ENCODE peak calls at places on chromosomes 2 and 18, in ten cellular contexts. H, L, X, Q, F, Y, P, K, S and J are unnamed samples.

GRCh38 chr2:168256448-168256847 is 9.1 kb upstream of the STK39 start:
- ATAC-seq in H (no peak), L (peak; percentile 100), X (peak; percentile 91), Q (no peak), F (peak; percentile 100), Y (no peak), P (no peak), K (no peak), S (peak; percentile 78), J (no peak)

GRCh38 chr18:6113650-6114049 is 218.3 kb upstream of the TMEM200C start:
- ATAC-seq in H (no peak), L (peak; percentile 7), X (no peak), Q (no peak), F (no peak), Y (no peak), P (no peak), K (no peak), S (no peak), J (no peak)

GRCh38 chr2:98504386-98505109 is 59.9 kb downstream of the INPP4A start:
- ATAC-seq in H (no peak), L (peak; percentile 42), X (no peak), Q (no peak), F (no peak), Y (no peak), P (peak; percentile 16), K (no peak), S (no peak), J (no peak)

GRCh38 chr2:7899923-7900322 is 781.9 kb upstream of the ID2 start:
- ATAC-seq in H (no peak), L (no peak), X (no peak), Q (no peak), F (peak; percentile 35), Y (no peak), P (no peak), K (no peak), S (no peak), J (no peak)

GRCh38 chr18:48828713-48829442 is 121.9 kb downstream of the SMAD7 start:
- ATAC-seq in H (no peak), L (peak; percentile 7), X (no peak), Q (no peak), F (no peak), Y (no peak), P (no peak), K (peak; percentile 95), S (no peak), J (no peak)

GRCh38 chr2:45860136-45861106 is 208.9 kb downstream of the PRKCE start:
- ATAC-seq in H (no peak), L (peak; percentile 74), X (peak; percentile 72), Q (peak; percentile 79), F (no peak), Y (peak; percentile 48), P (peak; percentile 79), K (no peak), S (peak; percentile 59), J (peak; percentile 73)

GRCh38 chr2:206154197-206154596 is 5.0 kb downstream of the NDUFS1 start:
- ATAC-seq in H (no peak), L (peak; percentile 68), X (peak; percentile 83), Q (no peak), F (no peak), Y (peak; percentile 45), P (peak; percentile 48), K (peak; percentile 69), S (no peak), J (no peak)

GRCh38 chr2:48364100-48364499 is 165.9 kb upstream of the STON1 start:
- ATAC-seq in H (no peak), L (peak; percentile 98), X (no peak), Q (no peak), F (no peak), Y (no peak), P (no peak), K (no peak), S (no peak), J (no peak)

GRCh38 chr2:27050996-27051901 is at the start of gene AGBL5:
- ATAC-seq in H (peak; percentile 74), L (peak; percentile 75), X (peak; percentile 72), Q (peak; percentile 68), F (peak; percentile 78), Y (peak; percentile 79), P (peak; percentile 88), K (peak; percentile 91), S (peak; percentile 92), J (peak; percentile 91)
- TF ChIP-seq POLR2A in H (peak; percentile 47), L (peak; percentile 52), X (peak; percentile 71), Q (peak; percentile 10), F (peak; percentile 53), Y (peak; percentile 69), P (peak; percentile 63), K (peak; percentile 80), S (peak; percentile 71), J (peak; percentile 58)

DNA sequence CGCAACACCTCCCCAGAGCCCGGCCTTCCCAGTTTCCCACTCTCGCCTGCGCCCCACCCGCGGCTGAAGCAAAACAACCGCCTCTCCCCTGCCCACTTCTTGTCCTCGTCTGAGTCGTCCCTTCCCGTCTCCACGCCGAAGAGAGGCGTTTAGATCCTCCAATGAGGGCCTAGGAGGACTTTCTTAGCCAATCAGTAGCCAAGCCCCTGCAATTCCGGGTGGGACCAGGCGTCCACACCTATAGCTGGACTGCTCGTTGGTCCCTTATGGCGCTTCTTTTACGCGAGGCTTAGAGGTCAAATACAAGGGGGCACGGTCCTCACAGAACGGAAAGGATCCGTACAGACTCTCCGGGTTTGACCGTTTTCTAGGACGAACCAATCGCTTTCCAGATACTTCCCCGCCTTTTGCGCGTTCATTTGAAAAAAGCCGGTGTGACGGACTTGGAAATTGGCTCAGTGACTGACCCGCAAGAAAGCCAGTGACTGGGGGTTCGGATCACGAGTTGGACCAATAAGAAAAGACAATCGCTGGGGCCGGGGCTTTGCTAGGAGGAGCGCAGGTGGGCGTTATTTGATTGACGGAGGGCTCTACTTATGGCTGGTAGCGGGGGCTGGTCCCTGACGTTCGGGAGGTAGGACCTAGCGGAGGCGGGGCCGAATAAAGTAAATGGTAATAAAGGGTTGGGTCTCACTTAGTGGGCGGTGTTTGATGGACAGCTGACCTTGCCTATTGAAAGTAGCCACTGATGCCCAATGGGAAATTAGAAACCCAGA is 579 bp upstream of the PPM1B start:
- ATAC-seq in H (peak; percentile 87), L (peak; percentile 81), X (peak; percentile 92), Q (peak; percentile 84), F (peak; percentile 81), Y (peak; percentile 72), P (peak; percentile 94), K (peak; percentile 89), S (peak; percentile 99), J (peak; percentile 91)
- TF ChIP-seq POLR2A in H (no peak), L (peak; percentile 51), X (peak; percentile 51), Q (peak; percentile 51), F (peak; percentile 80), Y (peak; percentile 81), P (peak; percentile 47), K (peak; percentile 65), S (peak; percentile 65), J (peak; percentile 31)

DNA sequence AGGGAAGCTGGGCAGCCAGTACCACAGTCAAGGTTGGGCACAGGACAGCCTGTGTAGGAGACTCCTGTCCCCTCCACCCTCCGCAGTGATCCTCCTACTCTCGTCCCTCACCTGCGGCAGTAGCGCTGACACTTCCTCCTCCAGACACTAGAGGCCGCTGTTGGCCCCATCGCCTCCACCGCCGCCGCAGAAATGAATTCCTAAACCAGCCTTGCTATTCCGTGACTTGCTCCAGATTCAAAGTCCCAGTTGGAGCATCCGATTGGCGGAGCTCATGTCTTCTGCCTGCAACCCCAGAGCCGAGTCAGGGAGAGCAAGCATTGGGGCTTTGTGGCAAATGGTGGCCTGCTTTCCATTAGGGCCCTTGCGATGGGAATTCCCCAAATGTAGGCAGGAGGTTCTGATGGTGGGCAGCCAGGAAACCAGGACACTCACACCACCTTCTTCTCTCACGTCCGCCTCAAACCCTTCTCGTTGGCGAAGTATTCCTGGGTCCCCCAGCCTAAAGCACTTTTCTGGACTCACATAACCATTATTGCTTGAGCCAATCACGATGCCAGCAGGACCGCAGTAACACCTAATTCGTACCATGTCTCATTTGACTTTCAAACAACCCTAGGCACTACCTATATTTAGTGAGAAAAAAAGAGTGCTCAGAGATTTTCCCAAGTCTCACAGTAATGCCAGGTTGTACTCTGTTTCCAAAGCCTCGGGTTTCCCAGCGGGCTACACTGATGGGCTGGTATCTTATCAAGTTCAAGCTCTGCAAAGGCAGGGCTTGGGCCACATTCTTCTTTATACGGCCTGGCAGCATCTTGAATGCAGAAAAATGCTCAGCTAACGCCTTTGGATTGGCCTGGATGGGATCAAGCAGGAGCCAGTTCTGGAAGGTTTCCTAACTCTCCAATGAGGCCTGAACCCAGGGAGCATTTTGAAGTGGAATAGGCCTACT is 1.2 kb upstream of the DNAJB2 start:
- ATAC-seq in H (peak; percentile 9), L (peak; percentile 60), X (peak; percentile 61), Q (peak; percentile 3), F (peak; percentile 49), Y (peak; percentile 35), P (peak; percentile 34), K (peak; percentile 26), S (peak; percentile 82), J (peak; percentile 12)
- TF ChIP-seq POLR2A in H (no peak), L (no peak), X (no peak), Q (peak; percentile 53), F (no peak), Y (no peak), P (no peak), K (no peak), S (no peak), J (no peak)

GRCh38 chr2:29879456-29879855 is 41.9 kb downstream of the ALK start:
- ATAC-seq in H (peak; percentile 21), L (no peak), X (no peak), Q (no peak), F (no peak), Y (no peak), P (no peak), K (no peak), S (no peak), J (no peak)

GRCh38 chr2:29876374-29876773 is 45.0 kb downstream of the ALK start:
- ATAC-seq in H (no peak), L (no peak), X (no peak), Q (no peak), F (no peak), Y (no peak), P (no peak), K (no peak), S (no peak), J (no peak)

GRCh38 chr2:29878898-29879297 is 42.5 kb downstream of the ALK start:
- ATAC-seq in H (peak; percentile 90), L (peak; percentile 49), X (peak; percentile 59), Q (no peak), F (peak; percentile 63), Y (no peak), P (no peak), K (no peak), S (peak; percentile 57), J (no peak)

GRCh38 chr2:29880084-29880483 is 41.3 kb downstream of the ALK start:
- ATAC-seq in H (no peak), L (no peak), X (no peak), Q (no peak), F (no peak), Y (no peak), P (no peak), K (no peak), S (no peak), J (no peak)
- TF ChIP-seq POLR2A in H (no peak), L (no peak), X (no peak), Q (no peak), F (no peak), Y (no peak), P (no peak), K (no peak), S (no peak), J (no peak)

GRCh38 chr2:156341482-156342251 is 9.1 kb upstream of the NR4A2 start:
- ATAC-seq in H (peak; percentile 82), L (peak; percentile 85), X (peak; percentile 82), Q (peak; percentile 85), F (peak; percentile 79), Y (peak; percentile 83), P (peak; percentile 91), K (peak; percentile 83), S (peak; percentile 96), J (peak; percentile 87)
- TF ChIP-seq POLR2A in H (peak; percentile 52), L (peak; percentile 86), X (no peak), Q (peak; percentile 94), F (peak; percentile 96), Y (peak; percentile 71), P (peak; percentile 73), K (peak; percentile 90), S (peak; percentile 73), J (peak; percentile 87)